ENCODE peak calls at places on chromosomes 4 and X, in seven cellular contexts. C is neuronal stem cell, T is IMR-90, E is mesendoderm, Y is H1, N is mesenchymal stem cell, F is trophoblast cell. L is an unnamed sample.

GRCh38 chr4:131427000-131427399 is 1722.1 kb upstream of the PCDH10 start:
- DNase-seq in N (no peak), C (no peak), F (peak), T (no peak), E (peak), Y (no peak), L (no peak)

GRCh38 chr4:113958766-113959540 is 20.5 kb downstream of the ARSJ start:
- DNase-seq in F (peak), T (peak), Y (no peak), C (no peak), N (peak), E (peak), L (no peak)

GRCh38 chr4:174919886-174920423 is 1.8 kb downstream of the ADAM29 start:
- DNase-seq in Y (no peak), N (no peak), C (no peak), T (no peak), E (no peak), F (peak), L (no peak)

GRCh38 chr4:61511716-61512488 is 311.8 kb downstream of the ADGRL3 start:
- DNase-seq in E (no peak), F (peak), N (peak), Y (no peak), C (no peak), T (peak), L (no peak)

GRCh38 chr4:185341377-185341776 is 54.3 kb downstream of the LRP2BP start:
- DNase-seq in N (no peak), T (no peak), E (no peak), Y (no peak), C (no peak), F (no peak), L (no peak)

GRCh38 chr4:86939123-86939522 is 4.3 kb downstream of the AFF1 start:
- DNase-seq in C (no peak), T (no peak), N (peak), E (no peak), F (peak), Y (no peak), L (no peak)

GRCh38 chrX:110450050-110450449 is 91.4 kb downstream of the RTL9 start:
- DNase-seq in E (peak), T (peak), F (peak), Y (peak), N (peak), C (peak), L (peak)

GRCh38 chrX:101260435-101260834 is 30.7 kb downstream of the TAF7L start:
- DNase-seq in T (no peak), Y (no peak), N (peak), F (peak), C (no peak), E (peak), L (peak)

GRCh38 chr4:186760576-186760975 is 36.9 kb upstream of the FAT1 start:
- DNase-seq in F (peak), C (no peak), N (peak), E (no peak), Y (no peak), T (peak), L (no peak)

GRCh38 chrX:5842601-5843000 is 386.1 kb downstream of the NLGN4X start:
- DNase-seq in Y (no peak), C (no peak), E (no peak), N (no peak), T (no peak), F (no peak), L (no peak)
- H2AK5ac ChIP-seq in Y (no peak), C (no peak), E (no peak), N (no peak), T (no peak), F (no peak), L (no peak)

DNA sequence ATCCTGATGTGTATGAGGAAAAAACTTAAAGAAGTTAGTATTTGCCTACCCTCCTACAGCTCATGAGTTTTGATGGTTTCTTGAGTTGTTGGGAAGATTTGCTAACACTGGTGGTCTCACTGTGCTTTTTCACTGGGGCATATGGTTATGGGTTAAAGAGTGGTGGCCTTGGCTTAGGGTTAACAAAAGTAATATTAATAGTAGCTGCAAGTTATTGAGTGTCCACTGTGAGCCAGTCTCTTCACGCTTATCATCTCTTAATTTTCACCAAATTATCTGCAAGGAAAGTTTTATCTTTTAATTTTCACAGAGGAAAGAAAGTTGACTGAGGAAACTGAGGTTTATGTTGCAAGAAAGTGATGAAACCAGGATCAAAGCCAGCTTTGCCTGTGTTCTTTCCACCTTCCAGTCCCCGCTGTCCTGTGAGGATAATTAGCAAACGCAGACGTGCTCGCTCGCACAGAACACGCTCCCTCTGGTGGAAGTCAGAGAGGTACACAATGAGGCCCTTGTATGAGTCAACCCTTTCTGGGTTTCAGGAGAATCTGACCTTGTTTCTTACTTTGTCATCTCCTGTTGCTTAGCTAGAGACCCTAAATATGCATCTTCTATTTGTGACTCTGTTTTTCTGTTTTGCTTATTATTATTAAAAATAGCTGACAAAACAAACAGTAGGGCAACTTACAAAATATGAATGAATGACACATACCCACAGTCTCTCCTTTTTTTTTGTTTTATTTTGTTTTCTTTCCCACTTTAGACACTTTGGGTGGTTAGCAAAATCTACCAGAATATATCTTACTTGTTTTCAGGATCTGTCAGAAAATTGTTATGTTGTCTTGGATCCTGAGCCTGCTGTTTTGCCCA is 94.3 kb downstream of the DDIT4L start:
- DNase-seq in T (peak), C (peak), Y (no peak), N (peak), E (peak), F (peak), L (peak)
- H3K4ac ChIP-seq in T (no peak), C (no peak), Y (no peak), N (no peak), E (no peak), F (no peak), L (no peak)

GRCh38 chrX:10166248-10166716 is 9.5 kb downstream of the CLCN4 start:
- DNase-seq in N (no peak), F (no peak), Y (no peak), T (no peak), C (no peak), E (no peak), L (no peak)
- H2BK5ac ChIP-seq in N (no peak), F (no peak), Y (no peak), T (no peak), C (no peak), E (no peak), L (no peak)

DNA sequence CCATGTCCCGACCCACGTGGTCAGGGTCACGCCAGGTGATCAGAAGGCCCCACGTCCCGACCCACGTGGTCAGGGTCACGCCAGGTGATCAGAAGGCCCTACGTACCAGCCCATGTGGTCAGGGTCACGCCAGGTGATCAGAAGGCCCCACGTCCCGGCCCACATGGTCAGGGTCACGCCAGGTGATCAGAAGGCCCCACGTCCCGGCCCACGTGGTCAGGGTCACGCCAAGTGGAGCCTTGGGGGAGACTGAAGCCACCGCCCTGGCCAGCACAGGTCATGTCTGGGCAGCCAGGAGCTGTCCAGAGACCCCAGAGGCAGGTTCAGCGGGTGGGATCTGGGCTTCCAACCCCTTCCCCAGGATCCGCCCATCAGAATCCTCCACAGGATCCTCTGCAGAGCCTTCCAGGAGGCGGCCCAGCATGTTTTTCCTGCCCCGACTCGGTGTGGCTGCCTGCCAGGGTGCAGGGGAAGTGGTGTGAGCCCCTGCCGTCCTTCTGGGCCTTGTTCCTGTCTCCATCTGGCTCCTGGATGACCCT is 58.4 kb downstream of the FAM53A start:
- DNase-seq in T (no peak), C (no peak), N (no peak), E (no peak), Y (no peak), F (no peak), L (no peak)
- H2AK5ac ChIP-seq in T (no peak), C (peak), N (no peak), E (no peak), Y (no peak), F (no peak), L (no peak)

GRCh38 chr4:159296061-159296460 is 193.2 kb downstream of the RAPGEF2 start:
- DNase-seq in E (no peak), Y (no peak), N (peak), T (peak), C (no peak), F (peak), L (no peak)

GRCh38 chr4:159290321-159291030 is 187.6 kb downstream of the RAPGEF2 start:
- DNase-seq in T (peak), F (no peak), N (no peak), E (no peak), C (no peak), Y (no peak), L (no peak)

GRCh38 chr4:159292137-159292896 is 189.4 kb downstream of the RAPGEF2 start:
- DNase-seq in T (no peak), F (peak), C (no peak), Y (no peak), E (peak), N (no peak), L (no peak)

GRCh38 chr4:159289682-159290081 is 186.8 kb downstream of the RAPGEF2 start:
- DNase-seq in E (no peak), T (no peak), N (no peak), C (no peak), F (no peak), Y (no peak), L (no peak)

GRCh38 chr4:159291176-159291575 is 188.3 kb downstream of the RAPGEF2 start:
- DNase-seq in C (no peak), N (no peak), E (no peak), F (no peak), T (no peak), Y (no peak), L (no peak)
- H3K4ac ChIP-seq in C (no peak), N (no peak), E (no peak), F (no peak), T (peak), Y (no peak), L (no peak)

DNA sequence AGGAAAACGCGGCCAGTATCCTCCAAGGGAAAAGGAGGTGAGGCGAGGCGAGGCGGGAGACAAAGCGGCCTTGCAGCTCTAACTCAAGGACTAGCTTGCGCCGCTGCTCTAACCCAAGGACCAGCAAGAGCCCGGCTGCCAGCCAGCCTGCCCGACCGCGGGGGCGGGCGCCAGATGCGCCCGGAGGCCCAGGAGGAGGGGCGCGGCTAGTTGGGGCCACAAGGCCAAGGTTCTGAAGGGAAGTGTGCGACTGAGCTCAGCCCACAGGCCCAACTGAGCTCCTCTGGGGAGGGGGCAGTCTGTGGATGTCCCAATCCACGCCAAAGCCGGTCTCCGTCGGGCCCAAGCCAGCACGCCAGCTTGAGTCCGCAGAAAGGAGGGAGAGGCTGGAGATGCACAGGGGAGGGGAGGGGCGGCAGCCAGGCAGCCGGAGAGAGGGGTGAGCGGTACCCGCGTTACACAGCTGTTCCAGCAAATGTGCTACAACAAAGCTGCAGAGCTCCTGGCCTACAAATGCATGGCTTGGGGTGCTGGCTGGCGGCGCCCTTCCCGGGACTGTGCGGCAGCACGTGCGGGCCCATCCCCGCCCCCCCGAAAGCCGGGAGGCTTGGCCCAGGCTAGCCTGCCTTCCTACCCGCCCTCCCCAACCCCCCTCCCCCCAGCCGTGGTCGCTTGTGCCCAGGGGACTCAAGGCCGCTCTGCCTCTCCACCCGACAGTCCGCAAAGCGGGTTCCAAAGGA is 637 bp downstream of the AMER1 start:
- DNase-seq in F (peak), E (peak), Y (peak), C (no peak), T (peak), N (peak), L (peak)
- H2BK5ac ChIP-seq in F (no peak), E (no peak), Y (no peak), C (no peak), T (peak), N (no peak), L (no peak)

DNA sequence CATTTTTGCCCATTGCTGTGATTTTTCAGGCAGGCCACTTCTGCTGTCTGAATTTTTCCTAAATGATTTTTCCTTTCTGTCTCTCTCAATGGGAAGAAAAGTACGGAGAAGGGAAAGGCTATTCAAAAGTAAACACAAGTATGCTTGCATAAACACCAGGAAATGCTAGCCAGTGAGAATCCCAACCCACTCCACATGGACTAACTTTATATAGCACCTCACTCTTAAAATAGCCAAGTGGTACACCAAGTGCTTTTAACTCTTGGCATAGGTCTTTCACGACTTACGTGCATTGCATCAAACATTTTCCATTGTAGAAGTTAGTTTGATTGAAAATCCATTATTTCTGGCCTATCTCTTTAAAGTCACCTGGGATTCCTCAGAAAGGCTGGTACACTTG is 178.9 kb upstream of the SPANXN1 start:
- DNase-seq in F (no peak), E (no peak), N (no peak), Y (no peak), C (no peak), T (no peak), L (no peak)
- H2AK5ac ChIP-seq in F (no peak), E (no peak), N (no peak), Y (no peak), C (no peak), T (no peak), L (no peak)

GRCh38 chr4:183505556-183506388 is 914 bp downstream of the ING2 start:
- DNase-seq in F (peak), E (peak), N (peak), Y (peak), C (peak), T (peak), L (peak)
- H3K4ac ChIP-seq in F (peak), E (peak), N (peak), Y (no peak), C (no peak), T (peak), L (no peak)

L was measured in H9.